ENCODE peak calls at places on chromosomes 5 and 9, in four cellular contexts. X is epithelial cell of esophagus, A is K562, U is choroid plexus epithelial cell. M is an unnamed sample.
A peak's percentile ranks its signal among the peaks of the same experiment; 100 is the strongest.

GRCh38 chr5:17157916-17158529 is 59.4 kb upstream of the BASP1 start:
- DNase-seq in X (peak; percentile 96), A (no peak), U (peak; percentile 99), M (peak; percentile 59)

GRCh38 chr5:175547810-175548209 is 69.5 kb downstream of the SFXN1 start:
- DNase-seq in X (no peak), A (no peak), U (no peak), M (no peak)

GRCh38 chr5:95281211-95281610 is 3.7 kb downstream of the MCTP1 start:
- DNase-seq in X (peak; percentile 36), A (no peak), U (peak; percentile 30), M (peak; percentile 23)

GRCh38 chr5:87277279-87277835 is 9.7 kb downstream of the RASA1 start:
- DNase-seq in X (peak; percentile 37), A (no peak), U (peak; percentile 35), M (no peak)

GRCh38 chr9:78745331-78745730 is 448.4 kb downstream of the PSAT1 start:
- DNase-seq in X (peak; percentile 1), A (no peak), U (no peak), M (no peak)

GRCh38 chr9:90022474-90022873 is 417.7 kb downstream of the GADD45G start:
- DNase-seq in X (peak; percentile 80), A (no peak), U (no peak), M (no peak)

GRCh38 chr5:9034671-9035070 is 511.2 kb downstream of the SEMA5A start:
- DNase-seq in X (peak; percentile 45), A (no peak), U (peak; percentile 94), M (peak; percentile 67)

GRCh38 chr5:151733727-151734408 is 24.6 kb downstream of the ATOX1 start:
- DNase-seq in X (no peak), A (no peak), U (no peak), M (peak; percentile 64)

GRCh38 chr5:78927657-78928282 is 57.3 kb downstream of the ARSB start:
- DNase-seq in X (peak; percentile 10), A (no peak), U (peak; percentile 93), M (peak; percentile 96)

GRCh38 chr5:13946111-13946510 is 1.6 kb upstream of the DNAH5 start:
- DNase-seq in X (peak; percentile 79), A (no peak), U (no peak), M (peak; percentile 59)

DNA sequence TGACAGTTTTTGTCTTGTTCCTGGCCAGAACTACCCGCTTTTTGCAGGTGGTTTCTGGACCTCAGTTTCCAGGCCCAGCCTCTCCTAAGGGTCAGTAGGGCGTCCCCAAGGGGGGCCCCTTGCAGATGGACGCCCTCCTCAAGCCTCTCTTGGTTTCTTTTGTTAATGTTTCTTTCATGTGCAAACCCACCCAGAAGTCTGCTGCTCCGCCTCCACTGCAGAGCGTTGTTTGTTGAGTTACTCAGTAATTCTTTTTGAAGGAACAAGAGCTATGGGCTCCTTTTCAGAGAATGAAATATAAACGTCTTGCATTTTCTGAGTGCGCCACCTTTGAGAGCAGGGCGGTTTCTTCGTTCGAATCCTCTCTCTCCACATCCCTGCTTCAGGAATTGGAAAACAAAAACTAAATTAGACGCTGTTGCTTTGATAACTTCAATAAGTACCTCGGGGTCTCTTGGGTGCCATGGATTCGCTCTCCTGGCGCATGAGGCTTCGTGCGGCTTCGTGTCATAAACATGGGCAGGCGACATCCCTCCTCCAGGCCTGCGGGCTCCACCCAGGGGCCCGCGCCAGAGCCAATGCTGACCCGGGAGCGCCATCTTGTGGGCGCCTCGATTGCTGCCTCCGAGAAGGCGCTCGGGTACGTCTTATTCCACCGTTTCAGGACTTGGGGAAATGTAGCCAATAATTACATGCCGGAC is 38.3 kb upstream of the CKMT2 start:
- DNase-seq in X (peak; percentile 72), A (peak; percentile 88), U (peak; percentile 84), M (peak; percentile 83)
- H3K4me3 ChIP-seq in X (peak overlapping the region; percentile 20), A (no peak overlapping the region), U (peak overlapping the region; percentile 42), M (no peak overlapping the region)

GRCh38 chr5:154189256-154189818 is 1.2 kb upstream of the GALNT10 start:
- DNase-seq in X (no peak), A (no peak), U (peak; percentile 23), M (peak; percentile 24)

GRCh38 chr5:154191467-154192261 is 1.1 kb downstream of the GALNT10 start:
- DNase-seq in X (no peak), A (no peak), U (peak; percentile 62), M (peak; percentile 34)

GRCh38 chr5:154189819-154190651 is 498 bp upstream of the GALNT10 start:
- DNase-seq in X (peak; percentile 81), A (peak; percentile 90), U (peak; percentile 70), M (peak; percentile 75)

GRCh38 chr5:154193176-154193575 is 2.6 kb downstream of the GALNT10 start:
- DNase-seq in X (no peak), A (no peak), U (no peak), M (no peak)

GRCh38 chr5:154190652-154191304 is at the start of gene GALNT10:
- DNase-seq in X (peak; percentile 80), A (peak; percentile 87), U (peak; percentile 74), M (peak; percentile 53)
- TF ChIP-seq CTCF in X (no peak), A (no peak), U (no peak), M (no peak)

DNA sequence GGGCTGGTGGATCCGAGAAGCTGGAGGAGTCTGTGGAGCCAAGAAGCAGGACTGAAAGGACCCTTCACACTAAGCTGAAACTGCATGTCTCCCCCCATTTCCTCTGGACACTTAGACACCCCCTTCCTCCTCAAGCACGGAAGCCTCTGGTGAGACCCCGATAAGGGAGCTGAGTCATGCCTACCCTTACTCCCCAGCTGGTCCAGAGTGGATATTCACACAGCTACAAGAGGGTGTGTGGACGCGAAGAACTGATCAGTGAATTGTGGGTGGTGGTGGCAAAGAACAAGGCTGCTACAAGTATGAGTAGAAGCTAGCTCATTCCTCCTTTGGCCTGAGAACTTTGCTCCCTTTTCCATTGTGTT is 4.3 kb downstream of the TLN1 start:
- DNase-seq in X (no peak), A (peak; percentile 49), U (no peak), M (no peak)
- H3K4me3 ChIP-seq in X (no peak overlapping the region), A (peak overlapping the region; percentile 85), U (peak overlapping the region; percentile 46), M (peak overlapping the region; percentile 38)

GRCh38 chr9:130054820-130055219 is 1.1 kb downstream of the GPR107 start:
- DNase-seq in X (no peak), A (no peak), U (no peak), M (no peak)

GRCh38 chr9:130060296-130060695 is 6.6 kb downstream of the GPR107 start:
- DNase-seq in X (no peak), A (no peak), U (no peak), M (no peak)

GRCh38 chr9:130054428-130054786 is 701 bp downstream of the GPR107 start:
- DNase-seq in X (no peak), A (no peak), U (no peak), M (no peak)

GRCh38 chr9:130058887-130059286 is 5.2 kb downstream of the GPR107 start:
- DNase-seq in X (no peak), A (no peak), U (peak; percentile 32), M (no peak)

GRCh38 chr9:130058154-130058553 is 4.4 kb downstream of the GPR107 start:
- DNase-seq in X (no peak), A (peak; percentile 38), U (peak; percentile 33), M (no peak)
- TF ChIP-seq CTCF in X (peak; percentile 39), A (peak; percentile 19), U (peak; percentile 44), M (peak; percentile 37)

GRCh38 chr9:69264526-69264925 is 60.5 kb upstream of the ENTREP1 start:
- DNase-seq in X (no peak), A (no peak), U (no peak), M (no peak)
- H3K4me3 ChIP-seq in X (no peak overlapping the region), A (no peak overlapping the region), U (no peak overlapping the region), M (no peak overlapping the region)

DNA sequence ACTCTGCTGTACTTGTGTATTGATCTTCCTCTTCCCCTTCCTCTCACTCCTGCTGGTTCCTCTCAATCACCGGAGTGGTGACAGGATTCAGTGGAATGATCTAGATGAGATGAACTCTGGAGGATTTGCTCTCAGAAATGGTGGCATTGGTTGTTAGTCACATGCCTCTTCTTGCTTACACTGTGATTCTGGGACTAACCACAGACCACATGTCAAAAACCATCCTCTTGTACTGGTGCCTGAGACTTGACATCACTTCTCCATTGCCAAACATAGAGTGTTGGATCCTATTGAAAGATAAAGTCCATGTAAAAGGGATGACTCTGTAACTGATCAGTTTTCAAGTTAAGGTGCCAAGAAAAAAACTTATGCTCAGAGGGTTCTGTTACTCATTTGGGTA is 506.5 kb downstream of the DMAC1 start:
- DNase-seq in X (no peak), A (no peak), U (no peak), M (no peak)
- TF ChIP-seq CTCF in X (no peak), A (no peak), U (no peak), M (no peak)

GRCh38 chr9:114805670-114806551 is at the start of gene TNFSF15:
- DNase-seq in X (peak; percentile 85), A (no peak), U (peak; percentile 74), M (no peak)
- H3K4me3 ChIP-seq in X (no peak within 1 kb of the TSS), A (no peak within 1 kb of the TSS), U (peak within 1 kb of the TSS; percentile 31), M (no peak within 1 kb of the TSS)

GRCh38 chr5:111224561-111224989 is 391 bp downstream of the CAMK4 start:
- DNase-seq in X (no peak), A (no peak), U (no peak), M (no peak)

GRCh38 chr5:111223086-111223789 is 946 bp upstream of the CAMK4 start:
- DNase-seq in X (peak; percentile 53), A (no peak), U (no peak), M (no peak)

GRCh38 chr5:111226556-111226955 is 2.4 kb downstream of the CAMK4 start:
- DNase-seq in X (no peak), A (no peak), U (no peak), M (no peak)

GRCh38 chr5:111225926-111226325 is 1.7 kb downstream of the CAMK4 start:
- DNase-seq in X (no peak), A (no peak), U (no peak), M (no peak)

GRCh38 chr5:111223790-111224560 is at the start of gene CAMK4:
- DNase-seq in X (peak; percentile 55), A (peak; percentile 68), U (peak; percentile 59), M (peak; percentile 74)
- TF ChIP-seq CTCF in X (no peak), A (peak; percentile 8), U (no peak), M (peak; percentile 22)

DNA sequence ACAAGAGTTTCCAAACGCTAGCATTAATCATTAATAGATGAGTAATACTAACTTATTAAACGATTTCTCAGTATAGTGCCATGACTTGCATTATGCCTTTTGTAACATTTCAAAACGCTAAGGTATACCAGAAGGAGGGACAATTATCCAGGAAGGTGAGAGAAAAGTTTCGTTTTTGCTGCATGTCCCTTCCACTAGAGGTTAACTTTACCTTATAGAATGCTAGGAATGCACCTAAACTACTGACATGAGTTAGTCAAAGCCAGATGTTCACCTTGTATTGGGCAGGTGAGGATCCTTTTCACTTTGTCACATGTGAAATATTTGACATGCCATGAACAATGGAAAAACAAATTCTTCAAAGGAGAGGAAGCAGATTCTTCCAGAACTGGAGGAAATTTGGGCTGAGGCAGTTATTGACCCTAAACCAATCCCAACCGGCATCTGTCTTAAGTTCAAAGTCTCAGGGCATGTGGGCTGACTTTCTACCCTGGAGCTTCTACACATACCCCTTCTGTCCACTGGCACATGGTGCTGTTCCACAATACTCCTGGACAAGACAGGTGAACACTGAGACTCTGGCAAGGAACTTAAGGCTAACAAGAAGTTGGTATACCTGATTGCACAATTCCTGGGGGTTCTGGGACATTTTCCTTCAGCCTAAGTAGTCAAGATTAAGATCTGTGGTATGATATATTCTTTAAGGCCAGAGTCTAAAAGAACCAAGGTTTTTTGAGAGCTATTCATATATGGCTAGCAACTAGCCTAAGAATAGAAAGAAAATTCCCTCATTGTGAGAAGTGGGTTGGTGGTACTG is 2.5 kb downstream of the VLDLR start:
- DNase-seq in X (peak; percentile 5), A (no peak), U (no peak), M (no peak)
- H3K4me3 ChIP-seq in X (peak overlapping the region; percentile 65), A (no peak overlapping the region), U (no peak overlapping the region), M (no peak overlapping the region)

M was measured in astrocyte of the spinal cord.